ENCODE peak calls at places on chromosomes 12 and 14, in four cellular contexts. Q is GM23248, C is GM23338, L is hepatocyte. O is an unnamed sample. For H3K9me2, the result is how much of the 10 kb centered on the place peaks cover.

GRCh38 chr14:100679707-100680438 is 46.8 kb upstream of the DLK1 start:
- DNase-seq in Q (peak), C (no peak), L (peak), O (no peak)

GRCh38 chr14:100116134-100116533 is 43.3 kb downstream of the DEGS2 start:
- DNase-seq in Q (no peak), C (no peak), L (no peak), O (no peak)

GRCh38 chr12:91852646-91853045 is 293.0 kb downstream of the BTG1 start:
- DNase-seq in Q (no peak), C (no peak), L (no peak), O (peak)

GRCh38 chr12:16604853-16605252 is 1.1 kb downstream of the LMO3 start:
- DNase-seq in Q (no peak), C (peak), L (no peak), O (no peak)

GRCh38 chr12:52015393-52016081 is 8.8 kb downstream of the TAMALIN start:
- DNase-seq in Q (no peak), C (no peak), L (no peak), O (no peak)

GRCh38 chr12:59131462-59131861 is 211.2 kb upstream of the LRIG3 start:
- DNase-seq in Q (no peak), C (peak), L (no peak), O (no peak)

GRCh38 chr12:52945389-52946232 is 3.3 kb upstream of the KRT18 start:
- DNase-seq in Q (peak), C (peak), L (peak), O (peak)

GRCh38 chr14:33207467-33208015 is 268.9 kb downstream of the NPAS3 start:
- DNase-seq in Q (no peak), C (no peak), L (no peak), O (no peak)

GRCh38 chr14:52333823-52334657 is 19.9 kb downstream of the PTGER2 start:
- DNase-seq in Q (peak), C (peak), L (no peak), O (no peak)

GRCh38 chr12:96193725-96194571 is at the start of gene ELK3:
- DNase-seq in Q (peak), C (peak), L (peak), O (peak)

GRCh38 chr12:109544955-109545531 is 28.3 kb downstream of the MMAB start:
- DNase-seq in Q (peak), C (no peak), L (no peak), O (peak)

GRCh38 chr12:120678572-120678971 is 8.4 kb upstream of the MLEC start:
- DNase-seq in Q (no peak), C (no peak), L (no peak), O (no peak)

GRCh38 chr14:101872333-101872732 is 92.0 kb upstream of the DYNC1H1 start:
- DNase-seq in Q (no peak), C (no peak), L (no peak), O (no peak)

GRCh38 chr12:52895726-52896189 is 9.1 kb downstream of the KRT8 start:
- DNase-seq in Q (no peak), C (no peak), L (peak), O (no peak)

GRCh38 chr14:101074124-101075024 is 170.9 kb upstream of the RTL1 start:
- DNase-seq in Q (no peak), C (no peak), L (no peak), O (no peak)

GRCh38 chr12:41801261-41801660 is 343.4 kb downstream of the GXYLT1 start:
- DNase-seq in Q (no peak), C (no peak), L (no peak), O (no peak)

GRCh38 chr14:59215353-59215752 is 26.9 kb downstream of the DAAM1 start:
- DNase-seq in Q (peak), C (no peak), L (peak), O (no peak)

GRCh38 chr14:39368261-39368959 is 63.8 kb downstream of the FBXO33 start:
- DNase-seq in Q (peak), C (peak), L (peak), O (peak)

GRCh38 chr12:103791350-103791920 is 49.6 kb downstream of the NT5DC3 start:
- DNase-seq in Q (no peak), C (no peak), L (no peak), O (peak)

GRCh38 chr14:51581017-51581881 is 70.5 kb upstream of the FRMD6 start:
- DNase-seq in Q (peak), C (no peak), L (peak), O (peak)

GRCh38 chr14:103932791-103933490 is 4.7 kb downstream of the TDRD9 start:
- DNase-seq in Q (no peak), C (no peak), L (no peak), O (peak)

GRCh38 chr12:109836916-109837315 is 3.7 kb upstream of the TRPV4 start:
- DNase-seq in Q (peak), C (no peak), L (no peak), O (peak)

GRCh38 chr12:14216405-14217294 is 148.8 kb upstream of the ATF7IP start:
- DNase-seq in Q (peak), C (no peak), L (no peak), O (peak)

GRCh38 chr14:69559581-69560011 is 15.1 kb downstream of the CCDC177 start:
- DNase-seq in Q (no peak), C (no peak), L (no peak), O (no peak)

GRCh38 chr12:83049306-83049705 is 362.6 kb downstream of the TMTC2 start:
- DNase-seq in Q (no peak), C (no peak), L (no peak), O (no peak)

GRCh38 chr14:81172881-81173280 is 47.9 kb downstream of the GTF2A1 start:
- DNase-seq in Q (peak), C (no peak), L (no peak), O (no peak)

GRCh38 chr12:57726151-57726883 is 12.2 kb downstream of the AGAP2 start:
- DNase-seq in Q (peak), C (peak), L (peak), O (peak)

GRCh38 chr12:39672976-39673375 is 53.4 kb upstream of the ABCD2 start:
- DNase-seq in Q (no peak), C (no peak), L (no peak), O (no peak)

GRCh38 chr12:47517122-47517521 is 188.7 kb downstream of the RPAP3 start:
- DNase-seq in Q (no peak), C (no peak), L (no peak), O (no peak)

GRCh38 chr12:105492591-105492990 is 162.1 kb downstream of the C12orf75 start:
- DNase-seq in Q (peak), C (no peak), L (peak), O (no peak)

GRCh38 chr14:77008541-77008940 is 20.0 kb downstream of the IRF2BPL start:
- DNase-seq in Q (no peak), C (no peak), L (no peak), O (no peak)

GRCh38 chr12:19978193-19978592 is 390.1 kb upstream of the PDE3A start:
- DNase-seq in Q (peak), C (no peak), L (peak), O (peak)

GRCh38 chr14:85867450-85867849 is 337.5 kb downstream of the FLRT2 start:
- DNase-seq in Q (no peak), C (peak), L (no peak), O (peak)

GRCh38 chr14:37279818-37280217 is 82.1 kb downstream of the MIPOL1 start:
- DNase-seq in Q (no peak), C (no peak), L (no peak), O (no peak)

GRCh38 chr12:82593901-82594396 is 92.8 kb upstream of the TMTC2 start:
- DNase-seq in Q (no peak), C (no peak), L (no peak), O (no peak)

GRCh38 chr14:23640524-23641141 is 4.5 kb downstream of the DHRS2 start:
- DNase-seq in Q (peak), C (peak), L (peak), O (peak)

GRCh38 chr14:51638071-51638944 is 13.4 kb upstream of the FRMD6 start:
- DNase-seq in Q (peak), C (peak), L (peak), O (no peak)

DNA sequence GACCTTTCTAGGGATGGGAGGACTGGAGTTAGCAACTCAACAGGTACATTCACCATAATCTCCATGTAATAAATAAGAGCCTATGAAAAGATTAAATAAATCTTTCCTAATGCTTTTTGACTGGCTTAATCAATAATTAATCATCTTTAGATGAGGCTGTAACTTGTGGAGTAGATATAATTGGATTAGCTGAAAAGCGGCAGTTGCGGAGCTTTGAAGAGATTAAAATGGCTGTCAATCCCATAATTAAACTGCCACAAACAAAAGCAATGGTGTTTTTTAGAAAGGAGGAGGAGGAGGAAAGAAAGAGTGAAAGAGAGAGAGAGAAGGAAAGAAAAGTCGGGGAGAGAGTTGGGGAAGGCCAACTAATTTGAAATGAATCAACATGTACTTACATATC is 70.7 kb upstream of the TMEM263 start:
- DNase-seq in Q (no peak), C (no peak), L (no peak), O (no peak)
- H3K9me2 ChIP-seq in Q (under half), C (under half), L (under half), O (under half)

GRCh38 chr12:56122637-56123036 is 4.6 kb downstream of the ZC3H10 start:
- DNase-seq in Q (no peak), C (no peak), L (no peak), O (no peak)
- H3K9me2 ChIP-seq in Q (under half), C (under half), L (under half), O (under half)

DNA sequence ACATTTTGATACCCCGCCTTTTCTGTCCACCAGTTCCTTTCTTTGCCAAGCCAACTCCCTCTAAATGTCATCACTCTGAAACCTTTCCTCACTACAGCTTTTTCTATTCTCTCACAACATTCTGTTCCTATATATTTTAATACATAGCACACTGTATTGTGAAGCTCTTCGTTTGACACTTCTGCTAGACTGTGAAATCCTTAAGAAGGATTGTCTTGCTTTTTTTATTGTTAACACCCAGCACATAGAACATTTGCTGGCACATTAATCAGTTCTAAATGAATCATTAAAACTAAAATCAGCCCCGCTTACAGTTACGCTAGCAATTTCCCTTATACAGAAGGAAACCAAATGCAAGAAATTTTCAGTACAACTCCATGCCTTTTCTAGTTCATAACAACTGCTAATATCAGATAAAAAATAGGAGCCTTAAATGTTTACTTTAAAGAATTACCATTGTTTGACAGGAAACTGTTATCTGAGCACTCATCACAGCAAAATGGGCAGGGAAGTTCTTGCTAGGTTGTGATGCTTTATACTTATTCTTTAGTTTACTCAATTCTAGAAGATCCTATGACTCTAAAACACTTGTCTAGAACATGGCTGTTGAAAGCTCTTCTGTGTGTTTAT is 93.5 kb downstream of the PPP1R12A start:
- DNase-seq in Q (no peak), C (no peak), L (no peak), O (peak)
- H3K9me2 ChIP-seq in Q (under half), C (under half), L (under half), O (under half)

DNA sequence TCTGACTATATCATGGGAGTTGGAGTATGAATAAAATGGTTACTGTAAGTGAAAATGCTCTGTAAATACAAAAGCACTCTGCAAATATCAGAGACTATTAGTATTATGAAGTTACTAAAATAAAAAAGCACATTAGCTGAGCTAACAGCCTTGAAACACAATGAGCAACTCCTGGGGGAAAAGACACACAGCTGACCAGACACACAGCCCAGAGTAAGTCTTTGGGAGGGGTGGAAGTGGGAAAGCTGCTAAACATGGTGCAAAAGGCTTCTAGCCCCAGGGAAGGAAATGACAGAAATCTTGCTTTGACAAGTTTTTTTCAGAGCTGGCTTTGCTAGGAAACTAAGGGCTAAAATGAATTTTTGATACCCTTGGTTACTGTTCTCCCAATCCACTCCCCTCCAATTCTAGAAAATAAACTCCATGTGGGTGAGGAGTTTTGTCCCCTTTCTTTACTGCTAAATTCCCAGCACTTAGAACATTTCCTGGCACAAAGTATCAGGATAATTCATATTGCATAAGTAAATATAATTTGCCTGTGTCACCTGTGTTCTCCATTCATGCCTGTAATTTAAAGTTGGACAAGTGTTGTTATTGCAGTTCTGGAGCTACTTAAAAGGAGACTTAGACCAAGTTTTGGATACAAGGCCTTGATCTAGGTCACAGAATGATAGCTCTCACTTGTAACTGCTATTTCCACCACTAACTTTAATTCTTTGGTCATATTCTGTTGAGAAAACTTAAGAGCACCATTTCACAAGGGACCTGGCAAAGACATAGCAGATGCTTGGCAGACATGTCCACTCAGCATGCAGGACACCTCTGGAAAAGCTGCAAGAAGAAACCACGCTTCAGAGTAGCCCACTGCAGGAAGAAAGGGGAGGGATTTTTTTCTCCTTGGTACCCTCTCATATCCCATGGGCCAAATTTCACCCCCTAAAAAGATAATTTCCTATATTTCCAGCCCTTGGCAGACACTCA is 19.0 kb upstream of the RAB3IP start:
- DNase-seq in Q (no peak), C (no peak), L (no peak), O (no peak)
- H3K9me2 ChIP-seq in Q (under half), C (under half), L (under half), O (under half)

GRCh38 chr12:121769831-121770301 is 23.6 kb downstream of the RHOF start:
- DNase-seq in Q (no peak), C (no peak), L (peak), O (no peak)

GRCh38 chr12:121767525-121768016 is 25.9 kb downstream of the RHOF start:
- DNase-seq in Q (peak), C (no peak), L (no peak), O (no peak)

GRCh38 chr12:121770802-121771625 is 22.5 kb downstream of the RHOF start:
- DNase-seq in Q (no peak), C (no peak), L (no peak), O (no peak)

GRCh38 chr12:121770388-121770787 is 23.1 kb downstream of the RHOF start:
- DNase-seq in Q (no peak), C (no peak), L (no peak), O (no peak)

GRCh38 chr12:121769297-121769830 is 24.1 kb downstream of the RHOF start:
- DNase-seq in Q (no peak), C (no peak), L (no peak), O (no peak)
- H3K9me2 ChIP-seq in Q (under half), C (under half), L (under half), O (under half)

GRCh38 chr12:116887244-116887643 is 6.0 kb upstream of the HRK start:
- DNase-seq in Q (no peak), C (no peak), L (no peak), O (no peak)
- H3K9me2 ChIP-seq in Q (under half), C (under half), L (under half), O (under half)

GRCh38 chr12:54134850-54135249 is 53.9 kb downstream of the SMUG1 start:
- DNase-seq in Q (no peak), C (no peak), L (peak), O (peak)

GRCh38 chr12:54138219-54138618 is 50.6 kb downstream of the SMUG1 start:
- DNase-seq in Q (no peak), C (no peak), L (no peak), O (peak)

GRCh38 chr12:54135621-54136027 is 53.2 kb downstream of the SMUG1 start:
- DNase-seq in Q (no peak), C (no peak), L (peak), O (no peak)

GRCh38 chr12:54139030-54139429 is 49.8 kb downstream of the SMUG1 start:
- DNase-seq in Q (peak), C (no peak), L (no peak), O (no peak)

GRCh38 chr12:54136844-54137580 is 51.8 kb downstream of the SMUG1 start:
- DNase-seq in Q (peak), C (no peak), L (peak), O (no peak)
- H3K9me2 ChIP-seq in Q (under half), C (under half), L (under half), O (under half)

GRCh38 chr12:60594035-60594711 is 998.3 kb downstream of the SLC16A7 start:
- DNase-seq in Q (no peak), C (no peak), L (no peak), O (no peak)
- H3K9me2 ChIP-seq in Q (under half), C (under half), L (under half), O (under half)